ENCODE peak calls at places on chromosomes 5 and 9, in five cellular contexts. D, N, H, F and T are unnamed samples.

GRCh38 chr5:63963926-63964325 is 1.7 kb upstream of the HTR1A start:
- DNase-seq in F (no peak), N (no peak), D (no peak), H (no peak), T (no peak)

GRCh38 chr9:91726406-91727100 is 223.5 kb downstream of the ROR2 start:
- DNase-seq in N (no peak), F (no peak), H (no peak), D (no peak), T (no peak)

GRCh38 chr9:127163409-127163808 is 41.0 kb upstream of the ANGPTL2 start:
- DNase-seq in F (peak; percentile 77), H (no peak), N (peak; percentile 81), D (peak; percentile 78), T (no peak)

GRCh38 chr9:711761-712523 is 129.6 kb upstream of the DMRT1 start:
- DNase-seq in D (no peak), N (no peak), F (no peak), H (no peak), T (no peak)

GRCh38 chr9:36151306-36152210 is 15.0 kb downstream of the GLIPR2 start:
- DNase-seq in F (peak; percentile 81), N (peak; percentile 74), D (peak; percentile 71), H (no peak), T (no peak)

GRCh38 chr9:38182321-38182720 is 113.3 kb upstream of the SHB start:
- DNase-seq in H (no peak), N (no peak), D (no peak), F (peak; percentile 38), T (no peak)

GRCh38 chr9:136204838-136205706 is at the start of gene LHX3:
- DNase-seq in N (peak; percentile 18), F (peak; percentile 20), D (no peak), H (no peak), T (no peak)

GRCh38 chr9:17191095-17191494 is 56.3 kb downstream of the CNTLN start:
- DNase-seq in F (peak; percentile 60), N (peak; percentile 74), H (no peak), D (peak; percentile 44), T (no peak)

GRCh38 chr9:128372784-128373183 is 1.6 kb downstream of the URM1 start:
- DNase-seq in F (no peak), N (no peak), H (no peak), D (no peak), T (no peak)

GRCh38 chr9:80448996-80449395 is 877.2 kb downstream of the TLE4 start:
- DNase-seq in N (no peak), F (no peak), H (no peak), D (no peak), T (no peak)

GRCh38 chr5:153425914-153426313 is 64.6 kb upstream of the GRIA1 start:
- DNase-seq in D (no peak), F (no peak), H (no peak), N (no peak), T (no peak)
- TF ChIP-seq CTCF in D (no peak), F (peak; percentile 4), H (no peak), N (peak; percentile 17), T (no peak)

DNA sequence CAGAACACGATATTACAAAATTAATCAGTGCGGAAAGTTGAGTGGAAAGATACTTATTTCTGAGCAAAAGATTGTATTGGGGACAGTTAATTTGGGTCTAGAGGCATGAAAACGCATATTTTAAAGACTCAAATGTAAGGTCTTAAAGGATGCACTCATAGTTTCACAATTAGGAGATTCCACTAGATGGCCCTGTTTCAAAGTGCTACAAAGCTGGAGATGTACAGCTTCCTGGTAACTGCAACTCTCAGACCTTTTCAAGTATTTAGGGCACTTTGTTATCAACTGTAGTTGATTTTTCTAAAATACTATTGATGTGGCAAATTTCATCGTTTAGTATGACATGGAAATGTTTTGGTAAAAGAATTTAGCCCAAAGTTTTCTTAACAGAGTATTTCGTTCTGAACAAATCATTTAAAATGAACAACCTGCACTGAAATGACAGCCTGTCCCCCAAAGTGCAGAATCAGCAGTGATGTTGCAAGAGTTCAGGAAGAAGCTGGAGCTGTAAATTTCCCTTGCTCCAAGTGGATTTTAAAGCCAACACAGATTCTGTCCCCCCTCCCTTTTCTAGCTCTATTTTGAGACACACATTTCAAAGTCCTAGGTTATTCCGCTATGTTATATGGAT is 16.2 kb upstream of the NDUFB6 start:
- DNase-seq in N (peak; percentile 74), D (peak; percentile 69), H (no peak), F (peak; percentile 72), T (no peak)
- TF ChIP-seq CTCF in N (peak; percentile 63), D (peak; percentile 67), H (peak; percentile 33), F (peak; percentile 57), T (peak; percentile 51)

GRCh38 chr5:124524552-124525232 is 221.7 kb downstream of the ZNF608 start:
- DNase-seq in H (no peak), F (no peak), D (no peak), N (no peak), T (no peak)
- TF ChIP-seq CTCF in H (no peak), F (no peak), D (no peak), N (no peak), T (no peak)

DNA sequence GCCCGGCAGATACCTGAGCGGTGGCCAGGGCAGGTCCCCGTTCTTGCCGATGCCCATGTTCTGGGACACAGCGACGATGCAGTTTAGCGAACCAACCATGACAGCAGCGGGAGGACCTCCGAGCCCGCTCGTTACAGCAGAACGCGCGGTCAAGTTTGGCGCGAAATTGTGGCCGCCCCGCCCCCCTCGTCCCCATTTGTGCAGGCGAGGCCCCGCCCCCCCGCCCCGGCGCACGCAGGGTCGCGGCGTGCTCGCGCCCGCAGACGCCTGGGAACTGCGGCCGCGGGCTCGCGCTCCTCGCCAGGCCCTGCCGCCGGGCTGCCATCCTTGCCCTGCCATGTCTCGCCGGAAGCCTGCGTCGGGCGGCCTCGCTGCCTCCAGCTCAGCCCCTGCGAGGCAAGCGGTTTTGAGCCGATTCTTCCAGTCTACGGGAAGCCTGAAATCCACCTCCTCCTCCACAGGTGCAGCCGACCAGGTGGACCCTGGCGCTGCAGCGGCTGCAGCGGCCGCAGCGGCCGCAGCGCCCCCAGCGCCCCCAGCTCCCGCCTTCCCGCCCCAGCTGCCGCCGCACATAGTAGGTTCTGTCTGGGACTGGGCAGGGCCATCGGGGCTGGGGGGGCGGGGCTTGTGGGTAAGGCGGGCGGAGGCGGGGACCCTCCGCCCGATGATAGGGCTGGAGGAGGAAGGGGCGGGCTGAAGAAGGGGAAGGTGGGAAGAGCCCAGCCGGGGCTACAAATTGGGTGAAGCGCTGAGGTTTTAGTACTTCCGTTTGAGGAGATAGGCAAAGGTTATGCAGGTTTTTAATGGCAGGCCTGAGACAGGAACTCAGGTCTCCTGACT is at the start of the genes DHFR and MSH3:
- DNase-seq in D (peak; percentile 90), F (peak; percentile 92), H (peak; percentile 84), N (peak; percentile 92), T (peak; percentile 59)
- TF ChIP-seq CTCF in D (no peak), F (no peak), H (peak; percentile 36), N (no peak), T (no peak)

DNA sequence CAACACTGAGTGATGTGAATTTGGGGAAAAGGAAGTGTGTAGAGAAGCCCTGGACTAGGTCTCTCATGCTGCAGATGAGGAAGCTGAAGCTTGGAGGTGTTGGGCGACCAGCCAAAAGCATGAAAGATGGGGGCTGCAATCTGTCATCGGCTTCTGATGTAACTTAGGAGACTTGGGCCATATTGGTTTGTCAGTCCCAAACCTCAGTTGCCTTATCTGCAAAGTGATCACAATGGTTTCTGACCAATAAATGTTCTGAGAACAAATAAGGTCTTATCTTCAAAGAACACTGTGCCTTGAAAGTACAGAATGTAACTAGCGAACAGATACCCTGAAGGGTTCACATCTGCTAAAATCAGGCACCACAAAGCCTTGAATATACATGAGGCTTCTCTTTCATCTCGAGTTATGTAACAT is 198.4 kb upstream of the NR3C1 start:
- DNase-seq in N (no peak), F (no peak), D (no peak), H (no peak), T (no peak)
- TF ChIP-seq CTCF in N (no peak), F (no peak), D (no peak), H (no peak), T (no peak)

GRCh38 chr9:137319434-137319975 is 17.4 kb upstream of the NRARP start:
- DNase-seq in N (no peak), F (no peak), H (no peak), D (no peak), T (no peak)
- TF ChIP-seq CTCF in N (no peak), F (no peak), H (no peak), D (no peak), T (no peak)